ENCODE peak calls at places on chromosomes 13 and 19, in four cellular contexts. T is PC-3, K is endothelial cell of umbilical vein, H is GM23248. M is an unnamed sample.

GRCh38 chr13:91045351-91046034 is 302.0 kb upstream of the MIR17HG start:
- DNase-seq in T (peak; percentile 33), K (no peak), H (peak; percentile 12), M (peak; percentile 29)

GRCh38 chr19:27974082-27974513 is 1238.9 kb downstream of the UQCRFS1 start:
- DNase-seq in T (peak; percentile 7), K (no peak), H (peak; percentile 69), M (peak; percentile 56)

GRCh38 chr13:73060251-73061160 is 1.7 kb downstream of the KLF5 start:
- DNase-seq in T (peak; percentile 60), K (peak; percentile 24), H (peak; percentile 90), M (peak; percentile 78)

GRCh38 chr19:54684537-54684936 is 21.8 kb downstream of the LILRB4 start:
- DNase-seq in T (peak; percentile 66), K (no peak), H (peak; percentile 38), M (peak; percentile 2)

GRCh38 chr13:75705395-75705794 is 69.3 kb downstream of the LMO7 start:
- DNase-seq in T (peak; percentile 90), K (peak; percentile 75), H (peak; percentile 89), M (peak; percentile 93)

GRCh38 chr13:114025432-114026127 is 51.7 kb upstream of the C13orf46 start:
- DNase-seq in T (no peak), K (no peak), H (no peak), M (peak; percentile 77)

GRCh38 chr19:55253842-55254624 is 4.8 kb downstream of the PPP6R1 start:
- DNase-seq in T (no peak), K (peak; percentile 25), H (no peak), M (no peak)

GRCh38 chr19:50551713-50552187 is 16.5 kb downstream of the LRRC4B start:
- DNase-seq in T (no peak), K (no peak), H (peak; percentile 18), M (no peak)

GRCh38 chr19:4088975-4089374 is 22.3 kb upstream of the ZBTB7A start:
- DNase-seq in T (no peak), K (no peak), H (no peak), M (no peak)

GRCh38 chr13:77563110-77563509 is 27.6 kb downstream of the SCEL start:
- DNase-seq in T (peak; percentile 54), K (peak; percentile 26), H (peak; percentile 53), M (peak; percentile 41)

GRCh38 chr13:112260108-112261055 is 115.8 kb upstream of the SPACA7 start:
- DNase-seq in T (no peak), K (no peak), H (no peak), M (no peak)

GRCh38 chr19:39704181-39705044 is at the start of gene LGALS14:
- DNase-seq in T (no peak), K (no peak), H (no peak), M (no peak)

GRCh38 chr13:40755082-40755755 is 15.8 kb downstream of the MRPS31 start:
- DNase-seq in T (no peak), K (no peak), H (no peak), M (no peak)

GRCh38 chr13:93861818-93862217 is 617.7 kb downstream of the DCT start:
- DNase-seq in T (no peak), K (no peak), H (peak; percentile 83), M (peak; percentile 71)

GRCh38 chr19:18895038-18895827 is 725 bp downstream of the CERS1 start:
- DNase-seq in T (peak; percentile 53), K (peak; percentile 42), H (peak; percentile 59), M (peak; percentile 31)

GRCh38 chr13:110436276-110436675 is 125.2 kb downstream of the RAB20 start:
- DNase-seq in T (no peak), K (no peak), H (no peak), M (no peak)

GRCh38 chr13:33494596-33495214 is 209.2 kb upstream of the STARD13 start:
- DNase-seq in T (peak; percentile 86), K (peak; percentile 99), H (peak; percentile 68), M (peak; percentile 87)

DNA sequence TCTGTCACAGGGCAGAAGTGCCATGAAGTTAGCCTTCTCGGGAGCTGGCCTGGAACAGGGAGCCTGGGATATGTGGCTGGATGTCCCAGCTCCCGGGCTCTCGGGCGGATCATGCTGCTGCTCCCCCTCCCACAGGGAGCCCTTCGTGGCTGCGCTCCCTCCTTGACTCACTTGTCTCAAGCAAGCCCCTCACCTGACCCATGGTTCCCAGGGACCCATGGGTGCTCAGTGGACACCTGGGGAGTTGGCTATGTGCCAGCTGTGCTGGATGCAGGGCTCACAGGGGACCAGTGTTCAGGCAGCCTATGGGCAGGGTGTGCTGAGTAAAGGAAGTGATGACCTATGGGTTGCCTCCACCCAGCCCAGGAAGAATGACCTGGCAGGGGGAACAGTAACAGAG is 213.1 kb upstream of the SGCG start:
- DNase-seq in T (no peak), K (no peak), H (no peak), M (no peak)
- H4K20me1 ChIP-seq in T (no peaks in the 10 kb centered on the region), K (no peaks in the 10 kb centered on the region), H (no peaks in the 10 kb centered on the region), M (no peaks in the 10 kb centered on the region)

DNA sequence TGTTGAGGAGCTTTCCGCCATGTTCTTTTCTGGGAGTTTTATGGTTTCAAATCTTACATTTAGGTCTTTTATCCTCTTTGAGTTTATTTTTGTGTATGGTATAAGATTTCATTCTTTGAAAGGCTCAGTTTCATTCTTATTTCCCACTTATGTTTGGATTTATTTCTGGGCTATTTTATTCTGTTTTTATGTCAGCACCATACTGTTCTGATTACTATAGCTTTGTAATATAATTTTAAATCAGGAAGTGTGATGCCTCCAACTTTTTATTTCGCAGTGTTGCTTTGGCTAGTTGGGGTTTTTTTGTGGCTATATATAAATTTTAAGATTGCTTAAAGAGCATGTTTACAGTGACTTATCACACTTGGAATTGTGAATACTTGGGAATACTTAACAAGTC is 135.1 kb downstream of the SIPA1L3 start:
- DNase-seq in T (no peak), K (no peak), H (no peak), M (no peak)
- H3K4me1 ChIP-seq in T (peaks cover 7% of the 10 kb centered on the region), K (peaks cover 3% of the 10 kb centered on the region), H (peaks cover 6% of the 10 kb centered on the region), M (peaks cover 2% of the 10 kb centered on the region)

GRCh38 chr13:28392428-28392827 is 102.5 kb downstream of the FLT1 start:
- DNase-seq in T (no peak), K (peak; percentile 91), H (peak; percentile 5), M (no peak)
- H2AFZ ChIP-seq in T (no peak overlapping the region), K (no peak overlapping the region), H (no peak overlapping the region), M (no peak overlapping the region)

DNA sequence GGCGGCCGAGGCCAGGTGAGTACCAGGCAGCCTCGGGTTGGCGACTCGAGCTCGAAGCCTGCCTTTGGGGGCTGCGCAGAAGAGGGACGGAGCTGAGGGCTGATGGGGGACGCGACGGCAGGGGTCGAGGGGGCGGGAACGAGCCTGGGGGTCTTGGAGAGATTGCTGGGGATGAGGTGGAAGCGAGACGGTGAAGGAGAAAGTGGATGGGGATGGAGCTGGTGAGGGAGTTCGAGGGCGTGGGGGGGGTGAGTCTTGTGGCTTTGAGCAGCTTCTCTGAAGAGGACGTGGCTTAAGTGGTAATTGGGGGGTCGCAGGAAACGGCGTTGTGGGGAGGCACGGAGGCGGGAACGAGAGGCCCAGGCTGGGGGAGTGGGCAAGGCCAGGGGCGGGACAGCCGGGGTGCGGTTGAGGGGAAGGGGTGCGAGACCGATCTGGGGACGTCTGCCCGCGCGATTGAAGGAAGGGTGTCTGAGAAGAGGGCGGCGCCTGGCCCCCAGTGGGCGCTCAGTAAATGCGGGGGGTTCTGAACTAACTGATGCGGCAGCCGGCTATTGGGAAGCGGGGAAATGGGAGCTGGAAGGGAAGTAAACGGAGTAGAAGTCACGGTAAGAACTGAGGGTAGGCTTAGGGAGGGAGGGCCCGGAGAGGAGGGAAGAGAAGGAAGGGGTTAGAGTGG is 422 bp downstream of the MYO9B start:
- DNase-seq in T (peak; percentile 18), K (peak; percentile 51), H (peak; percentile 65), M (no peak)
- H4K20me1 ChIP-seq in T (peaks cover 10% of the 10 kb centered on the region), K (no peaks in the 10 kb centered on the region), H (no peaks in the 10 kb centered on the region), M (no peaks in the 10 kb centered on the region)

DNA sequence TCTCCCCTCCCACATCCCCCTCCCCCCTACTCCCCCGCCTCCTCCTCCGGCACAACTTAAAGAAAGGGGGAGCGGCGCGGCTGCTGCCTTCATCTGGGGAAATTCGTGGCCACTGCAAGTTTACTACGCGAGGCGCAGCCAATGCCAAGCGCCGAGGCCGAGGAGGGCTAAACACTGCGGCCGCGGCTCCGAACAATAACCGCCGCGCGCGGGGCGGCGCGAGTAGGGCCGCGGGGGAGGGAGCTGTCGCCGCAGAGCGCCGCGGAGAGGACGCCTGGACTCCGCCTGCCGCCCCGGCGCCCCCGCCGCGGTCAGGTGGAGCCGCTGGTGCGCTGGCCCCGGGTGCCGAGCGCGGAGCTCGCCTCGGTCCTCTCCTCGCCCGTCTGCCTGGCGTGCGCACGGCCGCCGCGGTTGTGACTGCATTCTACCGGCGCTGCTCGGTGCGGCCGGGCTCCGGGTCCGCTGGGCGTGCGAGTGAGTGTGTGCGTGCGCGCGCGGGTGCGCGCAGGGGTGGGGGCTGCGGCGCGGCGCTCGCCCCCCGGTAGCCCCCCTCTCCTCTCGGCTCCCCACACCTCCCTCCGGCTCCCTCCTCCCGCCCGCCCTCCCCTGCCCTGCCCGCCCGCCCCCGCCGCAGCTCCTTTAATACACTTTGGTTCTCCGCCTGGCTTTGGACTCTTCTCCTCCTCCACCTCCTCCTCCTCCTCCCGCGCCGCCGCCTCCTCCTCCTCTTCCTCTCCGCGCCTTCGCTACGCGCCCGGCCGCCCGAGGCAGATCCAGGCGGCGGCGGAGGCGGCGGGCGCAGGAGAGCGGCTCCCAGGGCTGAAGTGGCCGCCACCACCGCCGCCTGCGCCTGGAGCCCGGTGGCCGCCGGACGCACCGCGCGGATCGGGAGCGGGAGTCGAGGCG is at the start of gene ZIC2:
- DNase-seq in T (peak; percentile 13), K (no peak), H (peak; percentile 63), M (peak; percentile 51)
- H3K4me1 ChIP-seq in T (peaks cover 8% of the 10 kb centered on the region), K (peaks cover 5% of the 10 kb centered on the region), H (no peaks in the 10 kb centered on the region), M (no peaks in the 10 kb centered on the region)

GRCh38 chr19:30225615-30226463 is 146.3 kb upstream of the ZNF536 start:
- DNase-seq in T (no peak), K (no peak), H (peak; percentile 45), M (no peak)

GRCh38 chr19:30227071-30227621 is 145.0 kb upstream of the ZNF536 start:
- DNase-seq in T (no peak), K (peak; percentile 1), H (no peak), M (no peak)

GRCh38 chr19:30224689-30225606 is 147.2 kb upstream of the ZNF536 start:
- DNase-seq in T (no peak), K (no peak), H (peak; percentile 61), M (no peak)

GRCh38 chr19:30227661-30228112 is 144.5 kb upstream of the ZNF536 start:
- DNase-seq in T (peak; percentile 48), K (peak; percentile 36), H (peak; percentile 90), M (peak; percentile 40)

DNA sequence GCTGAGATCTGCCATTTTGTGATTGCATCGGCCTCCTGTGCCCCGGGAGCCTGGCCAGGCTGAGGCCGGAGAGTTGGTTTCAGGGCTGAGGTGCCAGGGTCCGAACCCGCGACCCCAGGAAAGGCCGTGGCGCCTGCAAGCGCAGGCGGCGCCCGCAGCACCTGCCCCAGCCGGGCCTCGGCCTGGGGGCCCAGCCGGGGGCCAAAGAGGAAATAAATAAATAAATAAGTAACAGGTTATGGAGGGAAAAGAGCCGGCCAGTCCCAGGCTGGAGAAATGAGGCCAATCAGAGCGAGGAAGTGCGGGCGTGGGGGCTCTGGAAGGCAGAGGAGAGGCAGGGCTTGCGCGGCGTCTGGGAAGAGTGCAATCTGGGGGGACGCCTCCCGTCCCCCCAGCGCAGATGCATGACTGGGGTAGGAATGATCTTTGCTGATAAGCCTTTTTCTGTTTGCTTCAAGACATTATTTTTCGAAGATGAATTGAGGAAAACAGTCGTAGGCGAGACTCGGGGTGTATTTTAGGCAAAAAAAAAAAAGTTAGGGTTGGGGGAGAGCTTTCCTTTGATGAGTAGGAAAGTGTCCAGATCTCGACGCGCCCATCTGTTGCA is 145.6 kb upstream of the ZNF536 start:
- DNase-seq in T (no peak), K (no peak), H (peak; percentile 47), M (no peak)
- H2AFZ ChIP-seq in T (no peak overlapping the region), K (no peak overlapping the region), H (peak overlapping the region; percentile 84), M (no peak overlapping the region)

DNA sequence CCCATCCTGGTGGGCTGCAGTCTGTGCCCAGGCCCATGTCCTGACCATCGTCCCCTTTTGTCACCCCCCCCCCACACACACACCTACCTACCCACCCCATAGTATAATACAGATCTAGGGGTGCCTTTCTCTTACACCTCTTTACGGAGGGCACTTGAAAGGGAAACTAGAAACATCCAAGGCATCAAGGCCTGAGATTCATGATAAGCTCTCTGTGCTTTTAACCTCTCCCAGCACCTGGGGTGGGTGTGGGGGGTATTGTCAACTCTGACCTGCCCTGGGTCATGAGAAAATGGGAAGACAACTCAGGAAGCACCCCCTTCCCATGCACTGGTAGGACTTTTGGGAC is 1.6 kb downstream of the BICRA start:
- DNase-seq in T (no peak), K (no peak), H (peak; percentile 11), M (no peak)
- H4K20me1 ChIP-seq in T (peaks cover 3% of the 10 kb centered on the region), K (no peaks in the 10 kb centered on the region), H (no peaks in the 10 kb centered on the region), M (peaks cover 2% of the 10 kb centered on the region)